ENCODE peak calls at places on chromosomes 4 and X, in five cellular contexts. F, K, D, Z and H are unnamed samples.

GRCh38 chr4:96448315-96448872 is 608.5 kb downstream of the PDHA2 start:
- DNase-seq in Z (no peak), D (no peak), F (no peak), K (no peak), H (no peak)

GRCh38 chrX:71216446-71216845 is 6.6 kb upstream of the GJB1 start:
- DNase-seq in K (no peak), Z (no peak), F (no peak), D (no peak), H (no peak)

GRCh38 chrX:18886344-18887161 is 97.4 kb downstream of the PHKA2 start:
- DNase-seq in Z (peak; percentile 61), F (peak; percentile 52), K (peak; percentile 76), D (peak; percentile 56), H (peak; percentile 28)

GRCh38 chrX:48696301-48697181 is at the start of gene SUV39H1:
- DNase-seq in F (peak; percentile 85), Z (peak; percentile 90), D (peak; percentile 88), K (peak; percentile 94), H (peak; percentile 64)

GRCh38 chr4:75494563-75494962 is 19.6 kb downstream of the RCHY1 start:
- DNase-seq in D (no peak), Z (no peak), K (no peak), F (no peak), H (no peak)

GRCh38 chr4:106691749-106692148 is 323.2 kb upstream of the GIMD1 start:
- DNase-seq in Z (no peak), F (no peak), K (no peak), D (no peak), H (no peak)

GRCh38 chrX:93420635-93421034 is 252.7 kb downstream of the NAP1L3 start:
- DNase-seq in D (no peak), Z (no peak), F (no peak), K (no peak), H (no peak)

GRCh38 chrX:15158736-15159406 is 111.0 kb downstream of the ASB9 start:
- DNase-seq in D (no peak), Z (no peak), K (no peak), F (no peak), H (no peak)

GRCh38 chr4:89193828-89194227 is 82.5 kb downstream of the TIGD2 start:
- DNase-seq in F (no peak), K (no peak), D (no peak), Z (no peak), H (no peak)

GRCh38 chr4:95505149-95505548 is 43.6 kb downstream of the UNC5C start:
- DNase-seq in K (no peak), F (no peak), D (no peak), Z (no peak), H (no peak)

GRCh38 chr4:109816082-109816442 is 500 bp downstream of the GAR1 start:
- DNase-seq in D (peak; percentile 6), Z (peak; percentile 22), F (no peak), K (no peak), H (no peak)

GRCh38 chr4:119832731-119833233 is 204.2 kb upstream of the PDE5A start:
- DNase-seq in Z (no peak), D (no peak), F (no peak), K (no peak), H (no peak)

GRCh38 chr4:130099159-130099558 is 1003.2 kb downstream of the C4orf33 start:
- DNase-seq in D (no peak), Z (no peak), K (no peak), F (no peak), H (no peak)

GRCh38 chr4:107863850-107864371 is 39.2 kb downstream of the SGMS2 start:
- DNase-seq in D (no peak), Z (no peak), K (peak; percentile 60), F (no peak), H (no peak)

GRCh38 chrX:24485323-24485722 is 20.2 kb downstream of the PDK3 start:
- DNase-seq in F (no peak), D (no peak), Z (no peak), K (no peak), H (no peak)

GRCh38 chr4:38715076-38715475 is 51.1 kb downstream of the KLF3 start:
- DNase-seq in F (no peak), D (no peak), Z (no peak), K (no peak), H (no peak)

GRCh38 chr4:1628892-1629703 is 55.0 kb downstream of the FAM53A start:
- DNase-seq in Z (peak; percentile 88), D (peak; percentile 96), K (peak; percentile 72), F (peak; percentile 54), H (peak; percentile 81)

GRCh38 chr4:35447474-35447873 is 796.8 kb downstream of the ARAP2 start:
- DNase-seq in Z (no peak), F (no peak), D (no peak), K (no peak), H (no peak)

DNA sequence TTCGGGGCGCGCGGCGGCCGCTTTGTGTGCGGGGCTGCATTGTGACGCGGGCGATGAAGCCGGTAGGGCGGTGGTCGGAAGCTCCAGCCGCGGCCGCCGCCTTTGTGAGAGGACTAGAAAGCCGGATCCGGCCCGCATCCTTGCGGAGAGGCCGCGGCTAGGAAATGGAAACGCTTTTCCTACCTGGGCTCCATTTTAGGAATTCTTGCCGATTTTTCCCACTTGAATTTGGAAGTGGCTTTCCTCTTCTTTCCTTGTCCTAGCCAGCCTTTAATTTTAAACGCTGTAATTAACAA is 708 bp downstream of the TMSB4X start:
- DNase-seq in F (no peak), Z (no peak), K (no peak), D (no peak), H (no peak)
- TF ChIP-seq POLR2A in F (no peak), Z (no peak), K (no peak), D (no peak), H (no peak)

GRCh38 chr4:153465145-153465544 is 1.0 kb upstream of the TMEM131L start:
- DNase-seq in F (no peak), Z (no peak), D (no peak), K (no peak), H (no peak)

GRCh38 chr4:153467154-153467896 is 1.2 kb downstream of the TMEM131L start:
- DNase-seq in D (peak; percentile 68), F (peak; percentile 22), Z (peak; percentile 66), K (peak; percentile 97), H (peak; percentile 12)

GRCh38 chr4:153465583-153465921 is 608 bp upstream of the TMEM131L start:
- DNase-seq in K (peak; percentile 70), F (peak; percentile 37), Z (peak; percentile 56), D (peak; percentile 26), H (peak; percentile 40)

GRCh38 chr4:153466637-153467153 is 535 bp downstream of the TMEM131L start:
- DNase-seq in Z (no peak), D (no peak), F (peak; percentile 13), K (peak; percentile 62), H (peak; percentile 16)

DNA sequence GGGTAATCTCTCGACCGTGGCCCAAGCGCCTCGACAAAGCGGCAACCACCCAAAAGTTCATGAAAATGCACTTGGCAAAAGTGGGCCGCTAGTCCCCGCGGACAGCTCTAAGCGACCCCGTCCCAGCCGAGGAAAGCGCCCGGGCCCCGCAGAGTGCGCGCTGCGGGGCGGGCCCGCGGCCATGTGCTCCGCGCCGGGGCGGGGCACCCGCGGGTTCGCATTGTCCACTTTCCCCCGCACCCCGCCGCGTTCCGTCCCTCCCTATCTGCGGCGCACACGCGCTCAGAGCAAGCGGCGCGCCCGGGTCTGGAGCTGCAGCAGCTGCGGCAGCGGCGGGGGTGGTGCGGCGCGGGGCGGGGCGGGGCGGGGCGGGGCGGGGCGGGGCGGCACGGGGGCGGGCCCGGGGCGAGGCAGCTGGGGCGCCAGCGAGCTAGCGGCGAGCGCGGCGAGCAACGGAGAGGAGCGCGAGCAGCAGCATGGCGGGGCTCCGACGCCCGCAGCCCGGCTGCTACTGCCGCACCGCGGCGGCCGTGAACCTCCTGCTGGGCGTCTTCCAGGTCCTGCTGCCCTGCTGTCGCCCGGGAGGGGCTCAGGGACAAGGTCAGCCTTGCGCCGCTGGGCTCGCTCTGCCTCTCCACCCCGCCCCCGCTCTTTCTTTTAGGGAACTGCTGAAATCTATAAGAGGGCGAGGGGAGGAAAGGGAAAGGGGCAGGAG is at the start of gene TMEM131L:
- DNase-seq in D (peak; percentile 66), K (peak; percentile 93), F (peak; percentile 44), Z (peak; percentile 91), H (peak; percentile 43)
- TF ChIP-seq POLR2A in D (peak; percentile 76), K (peak; percentile 78), F (peak; percentile 64), Z (peak; percentile 78), H (peak; percentile 76)

GRCh38 chrX:55488559-55489314 is 911 bp downstream of the USP51 start:
- DNase-seq in F (peak; percentile 25), Z (peak; percentile 72), K (peak; percentile 71), D (peak; percentile 32), H (peak; percentile 5)
- TF ChIP-seq POLR2A in F (no peak), Z (peak; percentile 60), K (no peak), D (no peak), H (peak; percentile 7)

GRCh38 chr4:102760645-102761477 is at the start of gene MANBA:
- DNase-seq in D (peak; percentile 92), F (peak; percentile 85), K (peak; percentile 93), Z (peak; percentile 89), H (peak; percentile 69)
- TF ChIP-seq POLR2A in D (peak; percentile 91), F (peak; percentile 72), K (peak; percentile 81), Z (peak; percentile 72), H (peak; percentile 70)

GRCh38 chr4:40199999-40200880 is 3.4 kb downstream of the RHOH start:
- DNase-seq in F (no peak), D (no peak), Z (no peak), K (no peak), H (no peak)
- TF ChIP-seq POLR2A in F (no peak), D (peak; percentile 92), Z (no peak), K (no peak), H (no peak)